ENCODE peak calls at places on chromosomes 1 and 21, in four cellular contexts. One of them, this sample, is unnamed.

GRCh38 chr1:161933592-161934277 is 89.9 kb downstream of the OLFML2B start:
- DNase-seq in IMR-90: no peak
- DNase-seq in neuronal stem cell: no peak
- DNase-seq in trophoblast cell: no peak
- DNase-seq in this sample: no peak

GRCh38 chr1:159177273-159177907 is 6.0 kb downstream of the CADM3 start:
- DNase-seq in IMR-90: peak; percentile 58
- DNase-seq in neuronal stem cell: peak; percentile 89
- DNase-seq in trophoblast cell: peak; percentile 67
- DNase-seq in this sample: peak; percentile 63

GRCh38 chr21:45018131-45019075 is 56.0 kb upstream of the ADARB1 start:
- DNase-seq in IMR-90: no peak
- DNase-seq in neuronal stem cell: no peak
- DNase-seq in trophoblast cell: no peak
- DNase-seq in this sample: no peak

GRCh38 chr21:39189857-39190604 is 6.8 kb upstream of the PSMG1 start:
- DNase-seq in IMR-90: peak; percentile 64
- DNase-seq in neuronal stem cell: no peak
- DNase-seq in trophoblast cell: no peak
- DNase-seq in this sample: no peak

GRCh38 chr21:36701912-36702621 is 3.2 kb downstream of the SIM2 start:
- DNase-seq in IMR-90: peak; percentile 64
- DNase-seq in neuronal stem cell: no peak
- DNase-seq in trophoblast cell: peak; percentile 36
- DNase-seq in this sample: no peak

GRCh38 chr1:55547441-55547840 is 332.3 kb upstream of the USP24 start:
- DNase-seq in IMR-90: peak; percentile 31
- DNase-seq in neuronal stem cell: no peak
- DNase-seq in trophoblast cell: no peak
- DNase-seq in this sample: no peak

GRCh38 chr1:8962812-8963669 is 17.4 kb downstream of the CA6 start:
- DNase-seq in IMR-90: no peak
- DNase-seq in neuronal stem cell: no peak
- DNase-seq in trophoblast cell: peak; percentile 16
- DNase-seq in this sample: peak; percentile 53

GRCh38 chr1:84488107-84488506 is 9.0 kb downstream of the RPF1 start:
- DNase-seq in IMR-90: no peak
- DNase-seq in neuronal stem cell: no peak
- DNase-seq in trophoblast cell: no peak
- DNase-seq in this sample: no peak

GRCh38 chr1:225813250-225813964 is 3.5 kb downstream of the EPHX1 start:
- DNase-seq in IMR-90: peak; percentile 62
- DNase-seq in neuronal stem cell: no peak
- DNase-seq in trophoblast cell: no peak
- DNase-seq in this sample: peak; percentile 85

GRCh38 chr1:56617141-56617540 is 28.0 kb upstream of the PRKAA2 start:
- DNase-seq in IMR-90: peak; percentile 79
- DNase-seq in neuronal stem cell: peak; percentile 11
- DNase-seq in trophoblast cell: no peak
- DNase-seq in this sample: peak; percentile 61

GRCh38 chr1:184889902-184890301 is 84.4 kb downstream of the NIBAN1 start:
- DNase-seq in IMR-90: no peak
- DNase-seq in neuronal stem cell: no peak
- DNase-seq in trophoblast cell: no peak
- DNase-seq in this sample: peak; percentile 48

GRCh38 chr1:45976623-45977022 is 155.8 kb downstream of the PIK3R3 start:
- DNase-seq in IMR-90: no peak
- DNase-seq in neuronal stem cell: no peak
- DNase-seq in trophoblast cell: no peak
- DNase-seq in this sample: no peak

GRCh38 chr21:20388400-20388799 is 609.8 kb upstream of the NCAM2 start:
- DNase-seq in IMR-90: no peak
- DNase-seq in neuronal stem cell: no peak
- DNase-seq in trophoblast cell: no peak
- DNase-seq in this sample: no peak

GRCh38 chr1:155976062-155976912 is 2.1 kb downstream of the ARHGEF2 start:
- DNase-seq in IMR-90: peak; percentile 75
- DNase-seq in neuronal stem cell: no peak
- DNase-seq in trophoblast cell: no peak
- DNase-seq in this sample: peak; percentile 55
- H3K4me1 ChIP-seq in IMR-90: peaks cover 45% of the 10 kb centered on the region
- H3K4me1 ChIP-seq in neuronal stem cell: peaks cover 31% of the 10 kb centered on the region
- H3K4me1 ChIP-seq in trophoblast cell: peaks cover 40% of the 10 kb centered on the region
- H3K4me1 ChIP-seq in this sample: peaks cover 40% of the 10 kb centered on the region

GRCh38 chr1:115838426-115838804 is 2.5 kb downstream of the NHLH2 start:
- DNase-seq in IMR-90: no peak
- DNase-seq in neuronal stem cell: no peak
- DNase-seq in trophoblast cell: no peak
- DNase-seq in this sample: no peak
- H2BK120ac ChIP-seq in IMR-90: no peak overlapping the region
- H2BK120ac ChIP-seq in neuronal stem cell: peak overlapping the region; percentile 44
- H2BK120ac ChIP-seq in trophoblast cell: peak overlapping the region; percentile 95
- H2BK120ac ChIP-seq in this sample: peak overlapping the region; percentile 43

DNA sequence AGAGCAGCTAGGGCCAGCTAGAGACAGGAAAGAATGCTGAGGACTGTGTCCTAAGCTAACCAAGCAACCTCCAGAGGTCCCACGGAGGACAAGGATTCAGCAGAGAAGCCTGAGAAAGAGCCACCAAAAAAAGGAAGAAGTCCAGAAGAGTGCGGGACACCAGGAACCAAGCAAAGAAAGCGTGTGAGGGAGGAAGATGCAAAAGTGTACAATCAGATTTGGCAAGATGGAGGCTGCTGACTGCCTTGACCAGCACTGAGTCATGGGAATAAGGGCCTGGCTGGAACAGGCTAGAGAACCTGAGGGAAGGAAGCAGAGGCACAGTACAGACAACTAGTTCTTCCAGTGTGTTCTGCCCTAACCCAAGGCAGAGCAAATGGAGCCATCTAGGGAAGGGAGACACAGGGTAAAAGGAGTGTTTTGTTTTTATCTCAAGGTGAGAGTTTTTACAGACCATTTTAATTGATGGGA is 18.5 kb downstream of the TP53BP2 start:
- DNase-seq in IMR-90: peak; percentile 59
- DNase-seq in neuronal stem cell: no peak
- DNase-seq in trophoblast cell: peak; percentile 33
- DNase-seq in this sample: peak; percentile 48
- H3K4me1 ChIP-seq in IMR-90: peaks cover 13% of the 10 kb centered on the region
- H3K4me1 ChIP-seq in neuronal stem cell: no peaks in the 10 kb centered on the region
- H3K4me1 ChIP-seq in trophoblast cell: peaks cover 17% of the 10 kb centered on the region
- H3K4me1 ChIP-seq in this sample: peaks cover 7% of the 10 kb centered on the region

DNA sequence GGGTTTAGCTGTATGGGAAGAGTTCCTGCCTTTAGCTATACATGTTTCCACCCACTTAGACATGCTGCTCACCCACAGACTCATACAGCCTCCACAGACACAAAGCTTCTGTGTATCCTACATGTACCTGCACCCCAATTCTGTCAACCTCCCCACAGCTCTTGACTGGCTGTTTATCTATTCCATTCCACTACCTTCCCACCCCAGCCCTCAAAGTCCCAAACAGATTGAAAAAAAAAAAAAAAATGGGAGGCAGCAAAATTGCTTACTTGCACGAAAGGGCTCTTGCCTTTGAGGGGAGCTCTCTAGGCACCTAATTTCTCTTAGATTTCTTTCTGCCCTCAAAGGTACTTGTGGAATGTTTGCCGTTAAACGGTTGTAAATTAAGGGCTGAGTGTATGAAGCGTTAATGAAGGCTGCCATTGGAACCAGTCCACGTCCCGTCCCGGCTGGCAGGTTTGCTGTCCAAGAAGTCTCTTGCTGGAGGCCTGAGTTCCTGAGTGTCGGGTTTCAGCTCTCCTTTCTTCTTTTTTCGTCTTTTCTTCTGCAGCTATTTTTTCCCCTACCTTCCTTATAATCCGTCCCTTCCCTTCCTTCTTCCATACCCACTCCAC is 43.6 kb downstream of the PBX1 start:
- DNase-seq in IMR-90: peak; percentile 52
- DNase-seq in neuronal stem cell: no peak
- DNase-seq in trophoblast cell: no peak
- DNase-seq in this sample: peak; percentile 60
- H2BK120ac ChIP-seq in IMR-90: peak overlapping the region; percentile 43
- H2BK120ac ChIP-seq in neuronal stem cell: no peak overlapping the region
- H2BK120ac ChIP-seq in trophoblast cell: peak overlapping the region; percentile 81
- H2BK120ac ChIP-seq in this sample: no peak overlapping the region

DNA sequence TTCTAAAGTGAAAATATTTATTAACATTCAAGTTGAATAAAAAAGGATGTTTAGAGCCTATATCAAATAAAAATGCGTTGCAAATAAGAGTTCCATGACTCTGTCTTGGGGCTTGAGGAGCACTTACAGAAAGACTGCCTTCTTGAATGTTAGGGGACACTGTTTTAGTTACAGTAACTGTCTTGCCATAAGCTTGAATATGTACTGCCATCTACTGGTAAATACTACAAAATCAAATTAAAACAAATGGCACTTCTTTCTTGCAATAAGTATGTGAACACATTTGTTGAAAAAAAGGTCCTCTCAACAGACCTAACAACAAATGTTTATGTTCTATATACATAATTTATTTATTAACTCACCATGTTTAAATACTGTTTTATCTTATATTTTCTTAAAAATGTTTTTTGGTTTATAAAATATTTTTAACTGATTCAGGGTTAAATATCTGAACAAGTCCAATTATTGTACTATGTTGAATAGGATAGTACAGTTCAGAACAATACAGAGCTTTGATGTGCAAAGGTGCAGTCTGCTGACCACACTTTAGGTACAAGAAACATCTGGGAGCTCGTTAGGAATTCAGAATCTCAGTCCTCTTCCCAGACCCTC is 199.5 kb downstream of the LRRIQ3 start:
- DNase-seq in IMR-90: peak; percentile 32
- DNase-seq in neuronal stem cell: no peak
- DNase-seq in trophoblast cell: no peak
- DNase-seq in this sample: peak; percentile 30
- H3K4me1 ChIP-seq in IMR-90: no peaks in the 10 kb centered on the region
- H3K4me1 ChIP-seq in neuronal stem cell: peaks cover 5% of the 10 kb centered on the region
- H3K4me1 ChIP-seq in trophoblast cell: no peaks in the 10 kb centered on the region
- H3K4me1 ChIP-seq in this sample: no peaks in the 10 kb centered on the region

GRCh38 chr1:18676431-18676830 is 45.8 kb downstream of the PAX7 start:
- DNase-seq in IMR-90: no peak
- DNase-seq in neuronal stem cell: no peak
- DNase-seq in trophoblast cell: no peak
- DNase-seq in this sample: no peak
- H2BK120ac ChIP-seq in IMR-90: no peak overlapping the region
- H2BK120ac ChIP-seq in neuronal stem cell: no peak overlapping the region
- H2BK120ac ChIP-seq in trophoblast cell: no peak overlapping the region
- H2BK120ac ChIP-seq in this sample: no peak overlapping the region

GRCh38 chr1:150976879-150977694 is 2.5 kb upstream of the CERS2 start:
- DNase-seq in IMR-90: no peak
- DNase-seq in neuronal stem cell: no peak
- DNase-seq in trophoblast cell: peak; percentile 17
- DNase-seq in this sample: peak; percentile 58

GRCh38 chr1:150979007-150979722 is 2.9 kb upstream of the ANXA9 start:
- DNase-seq in IMR-90: peak; percentile 85
- DNase-seq in neuronal stem cell: peak; percentile 93
- DNase-seq in trophoblast cell: peak; percentile 94
- DNase-seq in this sample: peak; percentile 91

GRCh38 chr1:150981177-150981804 is 801 bp upstream of the ANXA9 start:
- DNase-seq in IMR-90: no peak
- DNase-seq in neuronal stem cell: no peak
- DNase-seq in trophoblast cell: peak; percentile 72
- DNase-seq in this sample: no peak

GRCh38 chr1:150981805-150982712 is at the start of gene ANXA9:
- DNase-seq in IMR-90: no peak
- DNase-seq in neuronal stem cell: no peak
- DNase-seq in trophoblast cell: no peak
- DNase-seq in this sample: peak; percentile 30

DNA sequence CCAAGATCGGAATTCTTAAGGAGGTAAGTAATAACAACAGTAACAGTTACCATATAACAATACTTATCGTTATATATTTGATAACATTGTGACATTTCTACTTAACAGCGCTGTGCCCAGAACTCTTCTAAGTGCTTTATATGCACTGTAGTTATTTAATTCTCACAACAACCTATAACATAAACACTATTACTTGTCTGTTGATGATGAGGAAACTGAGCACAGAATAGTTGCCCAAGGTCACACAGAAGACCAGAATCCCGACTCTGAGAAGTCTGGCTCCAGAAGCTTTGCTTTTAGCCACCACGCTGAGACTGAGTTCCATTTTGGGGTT is 2.4 kb upstream of the ANXA9 start:
- DNase-seq in IMR-90: no peak
- DNase-seq in neuronal stem cell: no peak
- DNase-seq in trophoblast cell: no peak
- DNase-seq in this sample: no peak
- H3K4me1 ChIP-seq in IMR-90: peaks cover 22% of the 10 kb centered on the region
- H3K4me1 ChIP-seq in neuronal stem cell: peaks cover 11% of the 10 kb centered on the region
- H3K4me1 ChIP-seq in trophoblast cell: peaks cover 29% of the 10 kb centered on the region
- H3K4me1 ChIP-seq in this sample: peaks cover 28% of the 10 kb centered on the region

DNA sequence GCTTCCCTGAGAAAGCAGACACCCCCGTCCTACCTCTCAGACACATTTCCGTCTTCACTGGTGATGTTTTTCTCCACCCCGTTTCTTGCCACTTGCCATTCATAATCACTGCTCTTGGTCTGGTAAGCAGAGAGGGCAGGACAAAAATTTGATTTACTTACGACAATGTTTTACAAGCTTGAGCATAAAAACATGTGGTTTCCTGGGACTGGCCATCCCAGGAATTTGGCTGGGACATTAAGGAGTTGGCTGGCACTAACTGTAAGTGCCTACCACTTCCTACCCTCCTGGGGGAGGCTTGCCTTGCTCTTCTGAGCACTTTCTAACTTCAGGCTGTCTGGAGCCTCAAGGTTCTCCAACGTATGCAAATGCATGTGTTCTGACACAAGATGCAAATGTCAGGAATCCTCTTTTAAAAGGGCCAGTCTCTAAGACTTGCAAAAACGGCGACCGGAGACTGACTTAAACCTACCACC is 24.2 kb downstream of the ZBTB18 start:
- DNase-seq in IMR-90: no peak
- DNase-seq in neuronal stem cell: no peak
- DNase-seq in trophoblast cell: no peak
- DNase-seq in this sample: no peak
- H2BK120ac ChIP-seq in IMR-90: no peak overlapping the region
- H2BK120ac ChIP-seq in neuronal stem cell: no peak overlapping the region
- H2BK120ac ChIP-seq in trophoblast cell: no peak overlapping the region
- H2BK120ac ChIP-seq in this sample: no peak overlapping the region

GRCh38 chr1:109994654-109995053 is 10.1 kb downstream of the AHCYL1 start:
- DNase-seq in IMR-90: no peak
- DNase-seq in neuronal stem cell: no peak
- DNase-seq in trophoblast cell: no peak
- DNase-seq in this sample: no peak

GRCh38 chr1:109996476-109996875 is 11.9 kb downstream of the AHCYL1 start:
- DNase-seq in IMR-90: peak; percentile 61
- DNase-seq in neuronal stem cell: no peak
- DNase-seq in trophoblast cell: peak; percentile 86
- DNase-seq in this sample: peak; percentile 88

GRCh38 chr1:109995536-109995935 is 11.0 kb downstream of the AHCYL1 start:
- DNase-seq in IMR-90: no peak
- DNase-seq in neuronal stem cell: no peak
- DNase-seq in trophoblast cell: no peak
- DNase-seq in this sample: no peak

GRCh38 chr1:109991400-109991925 is 6.9 kb downstream of the AHCYL1 start:
- DNase-seq in IMR-90: no peak
- DNase-seq in neuronal stem cell: no peak
- DNase-seq in trophoblast cell: no peak
- DNase-seq in this sample: no peak

GRCh38 chr1:109993885-109994284 is 9.3 kb downstream of the AHCYL1 start:
- DNase-seq in IMR-90: peak; percentile 39
- DNase-seq in neuronal stem cell: no peak
- DNase-seq in trophoblast cell: no peak
- DNase-seq in this sample: no peak
- H3K4me1 ChIP-seq in IMR-90: peaks cover 7% of the 10 kb centered on the region
- H3K4me1 ChIP-seq in neuronal stem cell: no peaks in the 10 kb centered on the region
- H3K4me1 ChIP-seq in trophoblast cell: peaks cover 13% of the 10 kb centered on the region
- H3K4me1 ChIP-seq in this sample: no peaks in the 10 kb centered on the region